ENCODE peak calls at places on chromosomes 3 and 15, in six cellular contexts. L is K562, N is SK-N-SH, C is HepG2, U is H1, V is GM12878. Y is an unnamed sample.

GRCh38 chr3:121836069-121836468 is 1.1 kb downstream of the EAF2 start:
- DNase-seq in N (no peak), L (no peak), U (no peak), C (no peak), V (no peak), Y (no peak)

GRCh38 chr3:140180603-140181002 is 245.6 kb downstream of the CLSTN2 start:
- DNase-seq in N (peak), V (no peak), U (no peak), C (no peak), L (no peak), Y (no peak)

GRCh38 chr3:127822836-127823589 is 698 bp upstream of the MGLL start:
- DNase-seq in V (no peak), L (no peak), U (no peak), C (no peak), N (peak), Y (no peak)

GRCh38 chr3:18424213-18424861 is 802 bp downstream of the SATB1 start:
- DNase-seq in C (no peak), V (no peak), N (peak), U (peak), L (no peak), Y (no peak)

GRCh38 chr3:123348-123747 is 73.2 kb upstream of the CHL1 start:
- DNase-seq in V (no peak), N (no peak), U (no peak), C (no peak), L (no peak), Y (no peak)

GRCh38 chr3:146093928-146094327 is 67.1 kb downstream of the PLOD2 start:
- DNase-seq in V (no peak), C (no peak), U (no peak), L (no peak), N (no peak), Y (no peak)

GRCh38 chr15:57676578-57676977 is 29.9 kb upstream of the POLR2M start:
- DNase-seq in L (no peak), U (no peak), V (no peak), N (no peak), C (no peak), Y (no peak)

GRCh38 chr3:42421818-42422796 is 11.7 kb upstream of the LYZL4 start:
- DNase-seq in C (peak), N (no peak), V (no peak), U (no peak), L (no peak), Y (no peak)

GRCh38 chr3:8888296-8888915 is 74.9 kb downstream of the RAD18 start:
- DNase-seq in N (no peak), U (no peak), L (no peak), V (no peak), C (no peak), Y (no peak)

GRCh38 chr15:52730163-52730562 is 51.0 kb upstream of the ATOSA start:
- DNase-seq in N (no peak), C (no peak), V (peak), U (no peak), L (no peak), Y (no peak)

GRCh38 chr15:32844118-32844711 is 126.4 kb downstream of the GREM1 start:
- DNase-seq in L (peak), C (peak), V (no peak), N (peak), U (no peak), Y (no peak)

DNA sequence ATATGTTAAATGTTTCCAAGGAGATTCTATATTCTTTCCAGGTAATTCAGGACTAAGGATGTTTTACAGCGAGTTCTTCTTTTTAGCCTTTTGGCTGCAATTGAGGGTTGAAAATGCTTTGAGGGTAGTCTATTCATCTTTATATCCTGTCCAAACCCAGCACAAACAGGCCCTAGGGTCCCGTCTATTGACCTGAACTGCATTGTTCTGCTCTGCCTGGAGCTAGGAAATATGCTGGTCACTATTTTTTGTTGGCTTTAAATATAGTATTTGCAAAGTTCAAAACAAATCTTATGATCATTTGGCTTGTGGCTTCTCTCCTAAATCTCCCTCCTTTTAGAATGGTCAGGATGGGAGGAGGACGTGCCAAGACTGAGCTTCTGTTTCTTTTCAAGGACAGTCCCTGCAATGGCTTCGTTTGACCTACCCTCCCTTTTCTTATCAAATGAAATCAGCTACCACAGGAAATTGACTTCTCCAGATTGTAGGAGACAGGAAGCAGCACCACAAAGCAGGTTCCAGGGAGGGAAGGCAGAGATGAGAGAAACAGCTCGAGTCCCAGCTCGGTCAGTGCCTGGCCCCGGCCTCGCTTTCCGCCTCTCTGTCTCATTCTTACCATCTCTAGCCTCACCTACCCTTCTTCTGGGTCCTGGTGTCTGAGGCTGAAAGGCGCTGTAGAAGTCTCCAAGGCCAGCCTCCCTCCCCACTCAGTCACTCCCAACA is 27.6 kb upstream of the NRROS start:
- DNase-seq in L (peak), U (no peak), N (peak), V (no peak), C (no peak), Y (peak)
- TF ChIP-seq POLR2AphosphoS5 in L (no peak), U (no peak), N (no peak), V (no peak), C (no peak), Y (peak)

DNA sequence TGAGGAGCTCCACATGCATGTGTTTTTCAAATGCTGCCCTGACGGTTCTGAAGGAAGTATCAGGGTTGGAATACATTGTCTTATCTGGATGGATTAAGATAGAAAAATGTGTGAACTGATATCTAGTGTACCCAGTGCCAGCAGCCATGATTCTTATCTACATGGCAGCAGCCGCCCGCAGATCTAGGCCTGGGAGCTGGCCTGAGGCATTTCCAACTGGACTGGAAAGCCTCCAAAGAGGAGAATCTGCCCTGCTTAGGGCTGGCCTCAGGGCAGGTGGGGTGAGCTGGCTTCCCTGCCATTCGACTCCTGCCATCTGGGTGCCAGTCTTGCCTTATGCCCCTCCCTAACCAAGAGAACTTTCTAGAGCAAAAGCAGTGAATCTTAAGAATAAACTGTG is 125.8 kb downstream of the SSR3 start:
- DNase-seq in L (no peak), V (no peak), C (no peak), U (no peak), N (no peak), Y (no peak)
- TF ChIP-seq GABPA in L (no peak), V (no peak), C (no peak), U (no peak), N (no peak), Y (no peak)

DNA sequence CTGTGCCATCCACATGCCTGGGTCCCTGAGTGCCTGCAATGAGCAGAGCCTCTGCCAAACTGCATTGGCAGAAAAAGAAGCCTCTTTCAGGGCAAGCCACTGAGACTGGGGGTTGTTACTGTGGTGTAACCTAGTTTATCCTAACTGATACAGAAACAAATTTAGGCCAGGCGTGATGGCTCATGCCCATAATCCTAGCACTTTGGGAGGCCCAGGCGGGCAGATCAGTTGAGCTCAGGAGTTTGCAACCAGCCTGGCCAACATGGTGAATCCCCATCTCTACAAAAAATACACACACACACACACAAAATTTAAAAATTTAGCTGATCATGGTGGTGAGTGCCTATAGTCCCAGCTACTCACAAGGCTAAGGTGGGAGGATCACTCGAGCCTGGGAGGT is 221.6 kb downstream of the TBC1D2B start:
- DNase-seq in U (no peak), L (no peak), C (no peak), V (no peak), N (no peak), Y (no peak)
- TF ChIP-seq CTCF in U (no peak), L (no peak), C (no peak), V (no peak), N (no peak), Y (no peak)

DNA sequence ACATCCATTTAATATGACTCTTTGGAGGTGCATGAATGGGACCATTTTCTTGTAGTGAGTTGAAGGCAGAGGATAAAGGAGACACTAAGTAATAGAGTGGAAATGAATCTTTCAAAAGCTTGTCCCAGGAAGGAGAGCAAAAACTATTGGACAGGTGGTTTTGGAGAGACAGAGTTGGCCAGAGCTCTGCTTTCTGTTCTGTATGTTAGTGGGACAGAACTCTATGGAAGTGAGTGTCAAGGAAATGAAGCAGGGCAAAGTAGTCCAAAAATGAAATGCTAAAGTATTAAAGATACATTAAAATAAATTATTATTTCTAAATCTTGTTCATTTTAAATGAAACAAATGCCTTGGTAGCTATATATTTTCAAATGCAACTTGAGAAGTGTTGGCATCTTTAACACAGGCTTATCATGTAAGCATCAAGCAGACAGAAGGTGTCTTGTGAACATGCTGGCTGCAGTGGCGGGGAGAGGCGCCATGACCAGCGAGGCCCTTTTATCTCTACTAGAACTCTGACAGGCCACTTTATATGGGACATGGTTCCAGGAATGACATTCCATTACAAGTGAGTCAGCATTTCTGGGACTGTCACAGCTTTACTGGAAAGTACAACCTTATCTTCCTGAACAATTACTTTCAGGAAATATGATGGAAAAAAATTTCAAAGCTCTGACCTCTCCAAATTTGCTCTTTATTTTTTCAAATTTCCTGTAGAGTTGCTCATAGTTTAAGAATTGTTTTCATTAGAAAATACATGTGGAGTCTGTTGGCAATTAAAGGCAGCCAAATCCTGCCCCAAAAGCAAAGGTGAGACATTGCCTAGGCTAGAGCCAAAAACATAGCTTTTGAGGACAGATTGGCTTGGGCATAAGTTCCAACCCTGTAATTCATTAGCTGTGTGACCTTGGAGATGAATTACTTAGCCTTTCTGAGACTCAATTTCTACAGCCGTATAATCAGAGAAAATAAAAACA is 106.5 kb downstream of the ECT2 start:
- DNase-seq in V (no peak), N (no peak), C (peak), U (no peak), L (peak), Y (no peak)
- TF ChIP-seq POLR2AphosphoS5 in V (no peak), N (no peak), C (no peak), U (no peak), L (no peak), Y (no peak)

DNA sequence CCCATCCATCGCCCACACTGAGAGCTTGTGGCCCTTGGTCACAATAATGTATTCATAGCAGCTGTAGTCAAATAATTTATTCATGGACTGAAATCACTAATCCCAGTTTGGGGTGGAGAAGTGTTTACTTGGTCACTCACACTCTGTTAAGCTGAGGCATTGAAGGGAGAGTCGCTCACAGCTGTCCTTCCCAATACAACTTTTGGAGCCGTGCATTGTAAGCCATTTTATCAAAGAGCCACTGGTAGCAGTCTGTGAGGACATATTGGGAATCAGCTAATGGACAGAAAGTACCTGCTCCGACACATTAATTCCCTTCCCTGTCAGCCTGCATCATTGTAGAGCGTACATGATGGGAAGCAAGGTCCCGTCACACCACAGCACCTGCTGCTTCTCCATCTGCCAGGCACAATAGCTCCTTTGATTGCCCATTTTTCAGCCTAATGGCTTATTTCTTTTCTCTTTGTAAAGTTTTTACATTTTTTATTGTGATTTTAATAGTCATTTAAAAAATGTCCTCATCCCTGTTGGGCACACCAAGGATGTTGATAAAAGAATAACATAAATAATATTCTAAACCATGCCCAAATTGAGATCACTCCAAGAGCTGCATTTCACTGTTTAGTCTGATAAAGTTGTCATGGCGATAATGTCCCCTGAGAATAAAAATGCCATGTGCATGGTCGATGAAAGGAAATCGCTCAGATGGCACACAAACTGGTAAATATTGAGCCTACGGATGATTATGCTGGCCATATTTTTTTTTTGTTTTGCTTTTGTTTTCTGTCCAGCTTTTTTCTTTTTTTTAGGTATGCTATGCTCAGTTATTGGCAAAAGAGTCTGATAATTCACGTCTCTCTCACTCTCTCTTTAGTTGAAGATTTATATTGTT is 643.4 kb downstream of the SQOR start:
- DNase-seq in U (no peak), L (no peak), V (no peak), N (peak), C (no peak), Y (no peak)
- TF ChIP-seq GABPA in U (no peak), L (no peak), V (no peak), N (no peak), C (no peak), Y (no peak)

DNA sequence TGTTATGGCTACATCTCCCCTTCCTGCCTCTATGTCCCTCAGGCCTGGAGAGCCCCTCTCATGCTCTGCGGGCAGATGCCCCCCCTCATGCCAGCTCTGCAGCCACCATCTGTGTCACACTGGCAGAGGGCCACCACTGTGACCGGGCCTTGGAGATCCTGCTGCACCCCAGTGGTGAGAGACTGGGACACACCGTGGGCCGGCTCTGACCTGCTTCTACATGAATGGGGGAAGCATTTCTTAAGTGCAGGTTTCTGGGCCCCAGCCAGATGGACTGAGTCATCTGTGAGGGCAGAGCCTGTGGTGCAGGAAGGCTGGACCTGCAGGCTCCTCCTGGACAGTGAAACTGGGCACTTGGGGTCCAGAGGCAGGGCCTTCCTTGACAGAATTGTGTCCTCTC is 4.8 kb downstream of the VWA5B2 start:
- DNase-seq in C (peak), L (peak), N (peak), V (no peak), U (no peak), Y (peak)
- TF ChIP-seq CTCF in C (no peak), L (peak), N (peak), V (no peak), U (no peak), Y (no peak)

Y was measured in HL-60.